ENCODE peak calls at places on chromosomes 5 and 9, in four cellular contexts. I is CD8-positive, alpha-beta T cell; R is K562; Q is lung. H is an unnamed sample.

GRCh38 chr5:142680605-142681259 is 5.2 kb downstream of the FGF1 start:
- DNase-seq in R (no peak), Q (peak; percentile 48), I (no peak), H (no peak)

GRCh38 chr9:131733601-131734061 is 6.2 kb downstream of the RAPGEF1 start:
- DNase-seq in Q (no peak), R (peak; percentile 29), I (no peak), H (peak; percentile 48)

GRCh38 chr9:135138078-135138855 is 50.8 kb downstream of the OLFM1 start:
- DNase-seq in Q (no peak), R (no peak), I (no peak), H (no peak)

GRCh38 chr9:137431416-137431931 is 8.3 kb downstream of the NOXA1 start:
- DNase-seq in R (no peak), Q (no peak), I (no peak), H (no peak)

GRCh38 chr5:6361101-6361500 is 17.2 kb downstream of the MED10 start:
- DNase-seq in I (no peak), Q (no peak), R (no peak), H (peak; percentile 8)

GRCh38 chr9:124017064-124017928 is 5.7 kb downstream of the LHX2 start:
- DNase-seq in I (no peak), R (no peak), Q (no peak), H (no peak)

GRCh38 chr5:127924606-127925005 is 159.0 kb upstream of the SLC12A2 start:
- DNase-seq in I (no peak), R (no peak), Q (no peak), H (no peak)

GRCh38 chr9:124392855-124393460 is 22.3 kb downstream of the PSMB7 start:
- DNase-seq in I (no peak), Q (no peak), R (peak; percentile 49), H (peak; percentile 46)

GRCh38 chr5:82339744-82340143 is 61.6 kb upstream of the RPS23 start:
- DNase-seq in I (no peak), R (no peak), Q (no peak), H (no peak)

GRCh38 chr5:115393239-115393638 is 96.8 kb upstream of the CCDC112 start:
- DNase-seq in Q (no peak), I (no peak), R (no peak), H (no peak)

GRCh38 chr5:81994679-81995078 is 22.9 kb downstream of the ATG10 start:
- DNase-seq in R (no peak), I (no peak), Q (no peak), H (no peak)

GRCh38 chr9:134403292-134403681 is 77.0 kb downstream of the RXRA start:
- DNase-seq in I (no peak), R (no peak), Q (no peak), H (no peak)

GRCh38 chr5:120093178-120093577 is 370.9 kb upstream of the PRR16 start:
- DNase-seq in R (no peak), I (no peak), Q (peak; percentile 30), H (peak; percentile 38)

GRCh38 chr9:34759432-34760134 is 49.6 kb upstream of the CCL21 start:
- DNase-seq in R (no peak), Q (no peak), I (no peak), H (no peak)

GRCh38 chr5:132055808-132056609 is 4.4 kb upstream of the IL3 start:
- DNase-seq in Q (peak; percentile 27), I (peak; percentile 55), R (no peak), H (peak; percentile 17)

GRCh38 chr9:122387526-122387925 is 16.7 kb downstream of the PTGS1 start:
- DNase-seq in Q (no peak), I (no peak), R (no peak), H (no peak)

GRCh38 chr5:66881475-66882161 is 285.4 kb downstream of the MAST4 start:
- DNase-seq in Q (no peak), R (no peak), I (no peak), H (no peak)

GRCh38 chr5:82358454-82358853 is 80.3 kb upstream of the RPS23 start:
- DNase-seq in R (no peak), I (no peak), Q (no peak), H (no peak)

GRCh38 chr9:974064-974992 is 2.1 kb upstream of the DMRT3 start:
- DNase-seq in R (no peak), I (no peak), Q (no peak), H (no peak)

GRCh38 chr5:43066231-43066798 is 26.2 kb upstream of the ANXA2R start:
- DNase-seq in Q (peak; percentile 72), I (peak; percentile 89), R (peak; percentile 67), H (peak; percentile 68)

GRCh38 chr9:130039504-130040147 is 3.4 kb downstream of the FNBP1 start:
- DNase-seq in Q (no peak), R (no peak), I (no peak), H (no peak)

GRCh38 chr9:90256345-90256744 is 386.3 kb downstream of the DIRAS2 start:
- DNase-seq in Q (no peak), R (no peak), I (no peak), H (no peak)

GRCh38 chr5:34474573-34475021 is 181.5 kb upstream of the RAI14 start:
- DNase-seq in I (no peak), R (peak; percentile 69), Q (no peak), H (peak; percentile 56)

GRCh38 chr9:91986248-91986647 is 36.2 kb upstream of the ROR2 start:
- DNase-seq in I (no peak), R (no peak), Q (no peak), H (no peak)

GRCh38 chr9:120289990-120290925 is 289.7 kb downstream of the CDK5RAP2 start:
- DNase-seq in Q (no peak), R (no peak), I (no peak), H (no peak)

GRCh38 chr5:151670953-151671636 is 15.6 kb downstream of the SPARC start:
- DNase-seq in I (no peak), R (no peak), Q (no peak), H (no peak)

GRCh38 chr9:92631452-92632211 is 38.3 kb downstream of the IPPK start:
- DNase-seq in R (no peak), Q (no peak), I (peak; percentile 31), H (peak; percentile 7)

GRCh38 chr9:116318463-116319271 is 165.1 kb downstream of the PAPPA start:
- DNase-seq in Q (no peak), R (no peak), I (no peak), H (no peak)

GRCh38 chr5:157961176-157961575 is 102.2 kb upstream of the CLINT1 start:
- DNase-seq in R (no peak), Q (no peak), I (no peak), H (no peak)

GRCh38 chr5:95631265-95631957 is 11.5 kb downstream of the GPR150 start:
- DNase-seq in Q (no peak), R (no peak), I (no peak), H (no peak)

GRCh38 chr9:116269250-116269649 is 115.7 kb downstream of the PAPPA start:
- DNase-seq in R (no peak), I (no peak), Q (no peak), H (no peak)

GRCh38 chr5:56075361-56075760 is 80.6 kb upstream of the IL6ST start:
- DNase-seq in R (no peak), Q (no peak), I (no peak), H (no peak)

GRCh38 chr5:153490124-153491085 is at the start of gene GRIA1:
- DNase-seq in I (no peak), Q (no peak), R (no peak), H (peak; percentile 64)
- TF ChIP-seq CTCF in I (no peak), Q (no peak), R (no peak), H (no peak)

GRCh38 chr5:154390096-154390495 is 55.7 kb upstream of the SAP30L start:
- DNase-seq in R (no peak), Q (no peak), I (no peak), H (no peak)
- H3K27ac ChIP-seq in R (no peak overlapping the region), Q (no peak overlapping the region), I (no peak overlapping the region), H (no peak overlapping the region)

DNA sequence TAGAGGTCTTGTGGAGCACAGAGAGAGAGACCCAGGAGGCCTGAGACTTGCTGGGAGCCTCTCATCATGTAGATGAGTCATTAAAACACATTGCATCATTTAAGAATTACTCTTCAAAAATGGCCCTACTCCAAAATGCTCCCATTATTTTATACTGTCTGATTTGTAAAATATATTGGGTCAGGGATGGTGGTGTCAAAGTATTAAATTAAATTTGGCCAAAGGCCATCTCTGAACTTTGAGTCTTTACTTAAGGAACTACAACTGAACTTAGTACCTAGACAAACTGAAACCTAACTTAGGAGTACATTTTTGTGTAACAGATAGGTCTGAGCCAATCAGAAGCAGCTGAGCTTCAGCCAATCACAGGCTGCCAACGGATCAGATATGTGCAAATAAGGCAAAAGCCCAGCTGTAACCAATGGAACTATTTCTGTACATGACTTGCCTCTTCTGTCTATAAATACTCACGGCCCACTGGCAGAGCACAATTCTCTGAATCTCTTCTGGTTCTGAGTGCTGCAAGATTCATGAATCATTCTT is 657.2 kb downstream of the TLE1 start:
- DNase-seq in R (no peak), I (no peak), Q (no peak), H (no peak)
- TF ChIP-seq CTCF in R (no peak), I (no peak), Q (no peak), H (no peak)

GRCh38 chr9:37988602-37989001 is 80.4 kb downstream of the SHB start:
- DNase-seq in R (no peak), Q (no peak), I (no peak), H (no peak)

GRCh38 chr9:37988041-37988440 is 81.0 kb downstream of the SHB start:
- DNase-seq in I (no peak), Q (no peak), R (no peak), H (no peak)

GRCh38 chr9:37989632-37990155 is 79.3 kb downstream of the SHB start:
- DNase-seq in Q (no peak), R (no peak), I (no peak), H (no peak)

GRCh38 chr9:37992924-37993349 is 76.1 kb downstream of the SHB start:
- DNase-seq in I (no peak), R (peak; percentile 58), Q (no peak), H (no peak)

GRCh38 chr9:37990404-37991015 is 78.5 kb downstream of the SHB start:
- DNase-seq in Q (no peak), I (no peak), R (no peak), H (no peak)
- H3K27ac ChIP-seq in Q (no peak overlapping the region), I (no peak overlapping the region), R (no peak overlapping the region), H (no peak overlapping the region)

GRCh38 chr5:136805466-136805865 is 440.1 kb upstream of the TRPC7 start:
- DNase-seq in I (no peak), R (peak; percentile 21), Q (no peak), H (no peak)
- TF ChIP-seq CTCF in I (no peak), R (no peak), Q (no peak), H (peak; percentile 51)